ENCODE peak calls at places on chromosomes 16 and 17, in eight cellular contexts. One of them, this sample, is unnamed.

GRCh38 chr16:87119748-87120147 is 197.4 kb downstream of the C16orf95 start:
- DNase-seq in glutamatergic neuron: no peak
- DNase-seq in NCI-H2029 treated with DMSO at 0.1 percent for 48 hours: no peak
- DNase-seq in bronchial epithelial cell: no peak
- DNase-seq in left ventricle myocardium inferior: no peak
- DNase-seq in NCI-H2081: no peak
- DNase-seq in GM10248: no peak
- DNase-seq in AG08395: no peak
- DNase-seq in this sample: no peak

GRCh38 chr17:48100591-48101011 is 677 bp downstream of the CBX1 start:
- DNase-seq in glutamatergic neuron: peak; percentile 71
- DNase-seq in NCI-H2029 treated with DMSO at 0.1 percent for 48 hours: peak; percentile 26
- DNase-seq in bronchial epithelial cell: peak; percentile 55
- DNase-seq in left ventricle myocardium inferior: peak; percentile 37
- DNase-seq in NCI-H2081: peak; percentile 78
- DNase-seq in GM10248: no peak
- DNase-seq in AG08395: peak; percentile 34
- DNase-seq in this sample: no peak

GRCh38 chr17:57166803-57167202 is 81.8 kb downstream of the AKAP1 start:
- DNase-seq in glutamatergic neuron: no peak
- DNase-seq in NCI-H2029 treated with DMSO at 0.1 percent for 48 hours: no peak
- DNase-seq in bronchial epithelial cell: peak; percentile 63
- DNase-seq in left ventricle myocardium inferior: no peak
- DNase-seq in NCI-H2081: no peak
- DNase-seq in GM10248: no peak
- DNase-seq in AG08395: no peak
- DNase-seq in this sample: no peak

GRCh38 chr17:39132192-39132600 is 19.2 kb downstream of the PLXDC1 start:
- DNase-seq in glutamatergic neuron: no peak
- DNase-seq in NCI-H2029 treated with DMSO at 0.1 percent for 48 hours: no peak
- DNase-seq in bronchial epithelial cell: no peak
- DNase-seq in left ventricle myocardium inferior: no peak
- DNase-seq in NCI-H2081: no peak
- DNase-seq in GM10248: no peak
- DNase-seq in AG08395: peak; percentile 93
- DNase-seq in this sample: no peak

GRCh38 chr17:44677136-44677535 is 12.4 kb downstream of the CCDC43 start:
- DNase-seq in glutamatergic neuron: no peak
- DNase-seq in NCI-H2029 treated with DMSO at 0.1 percent for 48 hours: no peak
- DNase-seq in bronchial epithelial cell: no peak
- DNase-seq in left ventricle myocardium inferior: no peak
- DNase-seq in NCI-H2081: no peak
- DNase-seq in GM10248: no peak
- DNase-seq in AG08395: peak; percentile 33
- DNase-seq in this sample: no peak

GRCh38 chr17:16013943-16014407 is 14.4 kb downstream of the TTC19 start:
- DNase-seq in glutamatergic neuron: no peak
- DNase-seq in NCI-H2029 treated with DMSO at 0.1 percent for 48 hours: no peak
- DNase-seq in bronchial epithelial cell: peak; percentile 84
- DNase-seq in left ventricle myocardium inferior: no peak
- DNase-seq in NCI-H2081: no peak
- DNase-seq in GM10248: no peak
- DNase-seq in AG08395: peak; percentile 53
- DNase-seq in this sample: peak; percentile 16

GRCh38 chr17:49815761-49816281 is 27.3 kb downstream of the KAT7 start:
- DNase-seq in glutamatergic neuron: no peak
- DNase-seq in NCI-H2029 treated with DMSO at 0.1 percent for 48 hours: no peak
- DNase-seq in bronchial epithelial cell: peak; percentile 44
- DNase-seq in left ventricle myocardium inferior: no peak
- DNase-seq in NCI-H2081: no peak
- DNase-seq in GM10248: no peak
- DNase-seq in AG08395: no peak
- DNase-seq in this sample: no peak

GRCh38 chr16:47258874-47259461 is 115.2 kb upstream of the NETO2 start:
- DNase-seq in glutamatergic neuron: peak; percentile 31
- DNase-seq in NCI-H2029 treated with DMSO at 0.1 percent for 48 hours: no peak
- DNase-seq in bronchial epithelial cell: peak; percentile 33
- DNase-seq in left ventricle myocardium inferior: no peak
- DNase-seq in NCI-H2081: no peak
- DNase-seq in GM10248: peak; percentile 29
- DNase-seq in AG08395: peak; percentile 25
- DNase-seq in this sample: peak; percentile 35

GRCh38 chr17:42248351-42249179 is 27.6 kb downstream of the STAT5B start:
- DNase-seq in glutamatergic neuron: peak; percentile 44
- DNase-seq in NCI-H2029 treated with DMSO at 0.1 percent for 48 hours: peak; percentile 73
- DNase-seq in bronchial epithelial cell: no peak
- DNase-seq in left ventricle myocardium inferior: peak; percentile 60
- DNase-seq in NCI-H2081: peak; percentile 87
- DNase-seq in GM10248: peak; percentile 78
- DNase-seq in AG08395: peak; percentile 80
- DNase-seq in this sample: peak; percentile 80

GRCh38 chr16:55494994-55495421 is 13.9 kb upstream of the LPCAT2 start:
- DNase-seq in glutamatergic neuron: no peak
- DNase-seq in NCI-H2029 treated with DMSO at 0.1 percent for 48 hours: no peak
- DNase-seq in bronchial epithelial cell: peak; percentile 81
- DNase-seq in left ventricle myocardium inferior: no peak
- DNase-seq in NCI-H2081: no peak
- DNase-seq in GM10248: no peak
- DNase-seq in AG08395: peak; percentile 86
- DNase-seq in this sample: peak; percentile 78

GRCh38 chr17:7858487-7858832 is 657 bp downstream of the CYB5D1 start:
- DNase-seq in glutamatergic neuron: peak; percentile 76
- DNase-seq in NCI-H2029 treated with DMSO at 0.1 percent for 48 hours: no peak
- DNase-seq in bronchial epithelial cell: no peak
- DNase-seq in left ventricle myocardium inferior: peak; percentile 44
- DNase-seq in NCI-H2081: peak; percentile 38
- DNase-seq in GM10248: peak; percentile 39
- DNase-seq in AG08395: peak; percentile 66
- DNase-seq in this sample: peak; percentile 52

GRCh38 chr16:22739077-22739476 is 74.9 kb upstream of the HS3ST2 start:
- DNase-seq in glutamatergic neuron: no peak
- DNase-seq in NCI-H2029 treated with DMSO at 0.1 percent for 48 hours: no peak
- DNase-seq in bronchial epithelial cell: no peak
- DNase-seq in left ventricle myocardium inferior: no peak
- DNase-seq in NCI-H2081: no peak
- DNase-seq in GM10248: no peak
- DNase-seq in AG08395: no peak
- DNase-seq in this sample: no peak

GRCh38 chr17:80948091-80948960 is 43.3 kb upstream of the CHMP6 start:
- DNase-seq in glutamatergic neuron: peak; percentile 10
- DNase-seq in NCI-H2029 treated with DMSO at 0.1 percent for 48 hours: no peak
- DNase-seq in bronchial epithelial cell: no peak
- DNase-seq in left ventricle myocardium inferior: no peak
- DNase-seq in NCI-H2081: no peak
- DNase-seq in GM10248: no peak
- DNase-seq in AG08395: no peak
- DNase-seq in this sample: peak; percentile 3

GRCh38 chr16:9578459-9578858 is 487.0 kb downstream of the HAPSTR1 start:
- DNase-seq in glutamatergic neuron: no peak
- DNase-seq in NCI-H2029 treated with DMSO at 0.1 percent for 48 hours: no peak
- DNase-seq in bronchial epithelial cell: peak; percentile 12
- DNase-seq in left ventricle myocardium inferior: no peak
- DNase-seq in NCI-H2081: no peak
- DNase-seq in GM10248: no peak
- DNase-seq in AG08395: no peak
- DNase-seq in this sample: no peak

GRCh38 chr16:65445313-65446260 is 323.7 kb upstream of the CDH11 start:
- DNase-seq in glutamatergic neuron: no peak
- DNase-seq in NCI-H2029 treated with DMSO at 0.1 percent for 48 hours: no peak
- DNase-seq in bronchial epithelial cell: peak; percentile 70
- DNase-seq in left ventricle myocardium inferior: no peak
- DNase-seq in NCI-H2081: no peak
- DNase-seq in GM10248: no peak
- DNase-seq in AG08395: peak; percentile 21
- DNase-seq in this sample: no peak